ENCODE peak calls at places on chromosomes 12 and 14, in four cellular contexts. B is neuronal stem cell, T is trophoblast cell, R is mesenchymal stem cell. J is an unnamed sample. For H3K4me1, the result is how much of the 10 kb centered on the place peaks cover.

GRCh38 chr12:95648990-95649791 is 97.9 kb upstream of the USP44 start:
- DNase-seq in B (no peak), T (peak), R (no peak), J (peak)

GRCh38 chr14:56862843-56863242 is 52.6 kb upstream of the OTX2 start:
- DNase-seq in B (no peak), T (no peak), R (no peak), J (no peak)

GRCh38 chr12:49622501-49623141 is 740 bp upstream of the PRPF40B start:
- DNase-seq in B (no peak), T (peak), R (no peak), J (peak)

GRCh38 chr12:23751641-23752040 is 197.8 kb downstream of the SOX5 start:
- DNase-seq in B (no peak), T (no peak), R (no peak), J (no peak)

GRCh38 chr12:116436561-116437249 is 122.5 kb upstream of the MAP1LC3B2 start:
- DNase-seq in B (no peak), T (no peak), R (no peak), J (no peak)

GRCh38 chr14:50971122-50971781 is 27.0 kb upstream of the PYGL start:
- DNase-seq in B (no peak), T (no peak), R (no peak), J (no peak)

GRCh38 chr14:39492267-39492666 is 60.0 kb upstream of the FBXO33 start:
- DNase-seq in B (no peak), T (no peak), R (peak), J (peak)

GRCh38 chr14:26596722-26597030 is 1.2 kb downstream of the NOVA1 start:
- DNase-seq in B (no peak), T (no peak), R (peak), J (peak)

GRCh38 chr12:29148958-29149690 is at the start of gene FAR2:
- DNase-seq in B (peak), T (no peak), R (peak), J (no peak)

GRCh38 chr12:24895612-24896011 is 53.3 kb downstream of the BCAT1 start:
- DNase-seq in B (no peak), T (no peak), R (no peak), J (peak)

GRCh38 chr12:56014205-56014604 is 6.6 kb upstream of the IKZF4 start:
- DNase-seq in B (no peak), T (no peak), R (no peak), J (no peak)

GRCh38 chr12:55699471-55700055 is 8.1 kb downstream of the ITGA7 start:
- DNase-seq in B (no peak), T (no peak), R (no peak), J (no peak)

GRCh38 chr12:108305520-108305919 is 33.6 kb downstream of the CMKLR1 start:
- DNase-seq in B (no peak), T (peak), R (peak), J (peak)

GRCh38 chr14:74988993-74989392 is 13.7 kb upstream of the EIF2B2 start:
- DNase-seq in B (no peak), T (no peak), R (no peak), J (no peak)

GRCh38 chr12:50117057-50117622 is 5.1 kb downstream of the COX14 start:
- DNase-seq in B (no peak), T (no peak), R (no peak), J (no peak)

GRCh38 chr14:106518054-106518943 is 991.9 kb downstream of the TMEM121 start:
- DNase-seq in B (no peak), T (no peak), R (no peak), J (no peak)

GRCh38 chr12:39723831-39724230 is 104.2 kb upstream of the ABCD2 start:
- DNase-seq in B (no peak), T (no peak), R (peak), J (no peak)

GRCh38 chr14:91009501-91010152 is 50.8 kb downstream of the RPS6KA5 start:
- DNase-seq in B (no peak), T (peak), R (no peak), J (no peak)

GRCh38 chr12:30746190-30746589 is 8.6 kb downstream of the CAPRIN2 start:
- DNase-seq in B (no peak), T (no peak), R (no peak), J (no peak)

GRCh38 chr14:99928963-99929362 is 135.8 kb downstream of the EML1 start:
- DNase-seq in B (no peak), T (no peak), R (no peak), J (no peak)

GRCh38 chr12:19201653-19202052 is 72.1 kb downstream of the PLEKHA5 start:
- DNase-seq in B (no peak), T (no peak), R (peak), J (peak)

GRCh38 chr12:84186433-84186832 is 726.2 kb downstream of the SLC6A15 start:
- DNase-seq in B (no peak), T (no peak), R (no peak), J (no peak)

GRCh38 chr14:50600849-50601248 is 40.9 kb downstream of the ATL1 start:
- DNase-seq in B (no peak), T (peak), R (peak), J (no peak)

GRCh38 chr12:122205590-122205925 is 2.0 kb downstream of the B3GNT4 start:
- DNase-seq in B (no peak), T (no peak), R (no peak), J (no peak)

GRCh38 chr14:80356413-80356812 is 145.1 kb upstream of the DIO2 start:
- DNase-seq in B (no peak), T (no peak), R (peak), J (peak)

GRCh38 chr12:77808534-77808933 is 22.2 kb upstream of the NAV3 start:
- DNase-seq in B (no peak), T (no peak), R (no peak), J (no peak)

GRCh38 chr12:98679611-98680005 is 34.5 kb downstream of the APAF1 start:
- DNase-seq in B (no peak), T (no peak), R (no peak), J (no peak)

GRCh38 chr12:59650594-59651229 is 54.9 kb downstream of the SLC16A7 start:
- DNase-seq in B (no peak), T (no peak), R (no peak), J (peak)
- H3K4me1 ChIP-seq in B (under half), T (under half), R (under half), J (under half)

DNA sequence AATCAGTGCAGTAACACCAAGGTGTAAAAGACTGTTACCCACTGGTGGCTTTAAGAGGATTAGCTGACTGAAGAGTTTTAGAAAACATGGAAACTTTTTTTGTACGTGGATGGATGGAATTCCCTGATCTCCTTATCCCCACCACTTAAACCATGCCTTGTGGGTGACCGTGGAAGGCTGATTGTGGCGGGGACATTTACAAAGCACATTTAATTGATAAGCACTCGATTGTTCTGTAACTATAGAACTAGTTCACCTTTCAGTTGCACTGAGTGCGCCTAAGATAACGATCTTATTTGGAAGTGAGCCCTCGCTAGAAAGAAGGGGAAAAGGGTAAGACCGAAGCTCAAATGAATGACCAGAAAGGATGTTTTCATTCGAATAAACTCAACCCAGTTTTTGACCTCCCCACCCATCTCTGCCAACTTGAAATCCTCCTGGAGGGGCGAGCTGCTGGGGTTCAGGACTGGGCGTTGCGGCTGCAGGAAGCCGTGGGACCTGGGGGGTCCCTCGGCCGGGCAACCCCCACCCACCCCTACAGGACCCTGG is 678 bp upstream of the RASSF3 start:
- DNase-seq in B (peak), T (no peak), R (peak), J (peak)
- H3K23ac ChIP-seq in B (peak), T (no peak), R (no peak), J (peak)

DNA sequence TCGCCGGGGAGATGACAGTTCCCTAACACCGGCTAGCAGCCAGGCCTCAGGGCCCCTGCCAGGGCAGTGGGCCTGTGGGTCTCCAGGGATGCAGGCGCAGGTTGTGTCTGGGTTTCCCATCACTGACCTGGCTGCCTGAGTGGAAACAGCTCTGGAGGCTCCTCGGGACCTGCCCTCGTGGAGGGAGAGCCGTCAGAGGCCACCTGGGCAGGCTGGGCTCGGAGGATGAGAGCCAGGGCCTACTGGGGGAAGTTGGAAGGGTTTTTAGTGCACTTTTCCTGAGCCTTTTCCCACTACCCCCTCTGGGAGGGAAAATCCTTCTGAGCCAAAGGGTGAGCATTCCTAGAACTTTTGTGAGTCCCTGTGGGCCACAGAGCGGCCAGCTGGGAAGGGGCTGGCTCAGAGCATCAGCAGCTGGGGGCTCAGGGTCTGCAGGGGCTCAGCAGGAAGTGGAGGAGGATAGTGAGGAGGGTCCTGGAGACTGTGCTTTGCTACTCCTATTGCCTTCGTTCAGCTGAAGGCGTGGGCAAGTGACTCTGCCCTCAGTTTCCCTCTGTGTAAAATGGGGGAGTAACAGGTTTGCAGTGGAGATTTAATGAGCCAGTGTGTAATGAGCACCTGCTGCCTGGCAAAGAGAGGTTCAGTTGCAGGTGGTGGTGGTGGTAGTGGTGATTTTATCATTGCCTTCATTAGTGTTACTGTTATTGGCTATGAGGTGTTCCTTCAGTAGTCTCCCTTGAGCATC is 1.8 kb downstream of the SH2B3 start:
- DNase-seq in B (no peak), T (no peak), R (no peak), J (no peak)
- H3K4me1 ChIP-seq in B (under half), T (under half), R (half or more), J (under half)

GRCh38 chr14:53152627-53152908 is 555 bp downstream of the DDHD1 start:
- DNase-seq in B (no peak), T (no peak), R (peak), J (no peak)
- H3K23ac ChIP-seq in B (peak), T (no peak), R (no peak), J (peak)

DNA sequence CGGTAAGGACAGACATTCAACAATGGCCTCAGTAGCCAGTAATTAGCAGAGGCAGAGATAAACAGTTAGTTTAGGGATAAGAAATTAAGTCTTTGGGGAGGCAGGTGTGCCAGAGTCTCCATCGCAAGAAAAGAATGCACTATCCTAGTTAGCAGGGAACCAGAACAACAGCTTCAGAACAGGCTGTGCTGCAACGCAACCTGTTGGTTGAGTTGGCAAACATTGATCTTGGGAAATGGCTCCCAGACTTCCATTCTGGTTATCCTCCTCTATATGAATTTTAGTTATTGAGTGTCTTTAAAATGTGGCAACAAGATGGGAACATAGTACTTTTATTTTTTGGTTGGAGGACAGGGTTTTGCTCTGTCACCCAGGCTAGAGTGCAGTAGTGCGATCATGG is 12.3 kb upstream of the LEMD3 start:
- DNase-seq in B (no peak), T (no peak), R (no peak), J (no peak)
- H3K4me1 ChIP-seq in B (under half), T (under half), R (under half), J (under half)

GRCh38 chr12:2083008-2083407 is 30.2 kb downstream of the CACNA1C start:
- DNase-seq in B (no peak), T (no peak), R (no peak), J (peak)
- H3K23ac ChIP-seq in B (no peak), T (no peak), R (no peak), J (no peak)

DNA sequence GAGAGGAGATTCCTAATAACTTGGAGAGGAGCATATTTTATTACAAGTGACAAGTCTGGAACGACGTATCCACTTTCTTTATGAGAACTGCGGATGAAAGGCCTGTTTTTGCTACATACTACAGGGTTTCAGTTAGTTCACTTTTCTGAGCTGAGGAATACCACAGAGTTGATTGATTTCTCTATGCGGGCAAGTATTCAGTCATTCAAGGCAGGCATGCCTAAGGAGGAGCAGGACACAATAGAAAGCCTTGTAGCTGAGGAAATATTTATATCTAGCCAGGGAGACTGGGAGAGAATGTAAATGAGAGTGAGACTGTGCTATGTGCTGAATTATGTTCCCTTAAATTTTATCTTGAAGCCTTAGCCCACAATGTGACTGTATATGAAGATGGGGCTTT is 458.9 kb upstream of the ATP2B1 start:
- DNase-seq in B (no peak), T (peak), R (no peak), J (no peak)
- H3K4me1 ChIP-seq in B (under half), T (under half), R (under half), J (under half)

GRCh38 chr14:104800600-104801283 is at the start of gene ZBTB42:
- DNase-seq in B (no peak), T (peak), R (peak), J (peak)
- H3K23ac ChIP-seq in B (peak), T (no peak), R (no peak), J (peak)

GRCh38 chr14:68817513-68818212 is 24.8 kb upstream of the ZFP36L1 start:
- DNase-seq in B (no peak), T (no peak), R (no peak), J (no peak)

GRCh38 chr14:68816183-68816942 is 23.5 kb upstream of the ZFP36L1 start:
- DNase-seq in B (peak), T (peak), R (peak), J (peak)

GRCh38 chr14:68815288-68816182 is 22.7 kb upstream of the ZFP36L1 start:
- DNase-seq in B (no peak), T (no peak), R (no peak), J (no peak)

GRCh38 chr14:68819260-68819691 is 26.4 kb upstream of the ZFP36L1 start:
- DNase-seq in B (no peak), T (peak), R (peak), J (peak)

DNA sequence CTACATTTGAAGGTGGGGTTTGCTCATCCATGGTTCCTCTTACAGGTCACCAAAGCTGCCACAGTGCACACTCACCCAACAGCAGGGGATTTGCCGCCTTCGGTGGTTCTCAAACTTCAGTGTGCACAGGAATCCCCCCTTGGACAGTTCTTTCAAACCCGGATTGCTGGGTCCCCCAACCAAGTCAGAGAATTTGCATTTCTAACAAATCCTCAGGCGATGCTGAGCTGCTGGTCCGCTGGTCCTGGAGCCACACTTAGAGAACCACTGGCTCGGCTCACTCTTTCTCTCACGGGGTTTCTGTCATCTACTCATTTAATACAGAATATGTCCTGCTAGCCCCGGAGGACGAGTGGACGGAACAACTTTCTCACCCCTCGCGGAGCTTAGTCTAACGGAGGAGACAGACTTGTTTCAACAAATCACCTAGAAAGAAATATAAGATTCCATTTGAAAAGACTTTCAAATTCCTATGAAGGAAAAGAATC is 24.1 kb upstream of the ZFP36L1 start:
- DNase-seq in B (no peak), T (no peak), R (no peak), J (no peak)
- H3K4me1 ChIP-seq in B (under half), T (under half), R (under half), J (under half)

J was measured in IMR-90.